ENCODE peak calls at places on chromosome 14, in nine cellular contexts. One of them, this sample, is unnamed.

GRCh38 chr14:46490150-46490769 is 161.3 kb downstream of the RPL10L start:
- DNase-seq in A549: peak
- DNase-seq in GM13977: peak
- DNase-seq in tibial artery: no peak
- DNase-seq in SK-N-SH: no peak
- DNase-seq in foreskin keratinocyte: peak
- DNase-seq in BE2C: peak
- DNase-seq in left lung: no peak
- DNase-seq in Caco-2: peak
- DNase-seq in this sample: peak

GRCh38 chr14:75125617-75126016 is 1.2 kb downstream of the NEK9 start:
- DNase-seq in A549: peak
- DNase-seq in GM13977: no peak
- DNase-seq in tibial artery: no peak
- DNase-seq in SK-N-SH: peak
- DNase-seq in foreskin keratinocyte: peak
- DNase-seq in BE2C: no peak
- DNase-seq in left lung: no peak
- DNase-seq in Caco-2: no peak
- DNase-seq in this sample: no peak

GRCh38 chr14:104399432-104400155 is 180.0 kb upstream of the C14orf180 start:
- DNase-seq in A549: no peak
- DNase-seq in GM13977: no peak
- DNase-seq in tibial artery: no peak
- DNase-seq in SK-N-SH: peak
- DNase-seq in foreskin keratinocyte: no peak
- DNase-seq in BE2C: peak
- DNase-seq in left lung: no peak
- DNase-seq in Caco-2: no peak
- DNase-seq in this sample: no peak

GRCh38 chr14:65073605-65074201 is 28.6 kb downstream of the MAX start:
- DNase-seq in A549: no peak
- DNase-seq in GM13977: no peak
- DNase-seq in tibial artery: no peak
- DNase-seq in SK-N-SH: no peak
- DNase-seq in foreskin keratinocyte: no peak
- DNase-seq in BE2C: no peak
- DNase-seq in left lung: no peak
- DNase-seq in Caco-2: no peak
- DNase-seq in this sample: no peak

GRCh38 chr14:75059642-75060041 is 4.2 kb downstream of the ACYP1 start:
- DNase-seq in A549: no peak
- DNase-seq in GM13977: no peak
- DNase-seq in tibial artery: no peak
- DNase-seq in SK-N-SH: no peak
- DNase-seq in foreskin keratinocyte: peak
- DNase-seq in BE2C: no peak
- DNase-seq in left lung: no peak
- DNase-seq in Caco-2: no peak
- DNase-seq in this sample: no peak

GRCh38 chr14:87175175-87175574 is 817.8 kb downstream of the GALC start:
- DNase-seq in A549: no peak
- DNase-seq in GM13977: no peak
- DNase-seq in tibial artery: no peak
- DNase-seq in SK-N-SH: no peak
- DNase-seq in foreskin keratinocyte: no peak
- DNase-seq in BE2C: no peak
- DNase-seq in left lung: no peak
- DNase-seq in Caco-2: no peak
- DNase-seq in this sample: no peak

GRCh38 chr14:25942090-25942489 is 655.7 kb downstream of the NOVA1 start:
- DNase-seq in A549: no peak
- DNase-seq in GM13977: no peak
- DNase-seq in tibial artery: no peak
- DNase-seq in SK-N-SH: no peak
- DNase-seq in foreskin keratinocyte: no peak
- DNase-seq in BE2C: no peak
- DNase-seq in left lung: no peak
- DNase-seq in Caco-2: no peak
- DNase-seq in this sample: no peak

GRCh38 chr14:35215110-35215872 is 76.9 kb upstream of the PSMA6 start:
- DNase-seq in A549: peak
- DNase-seq in GM13977: peak
- DNase-seq in tibial artery: no peak
- DNase-seq in SK-N-SH: no peak
- DNase-seq in foreskin keratinocyte: no peak
- DNase-seq in BE2C: no peak
- DNase-seq in left lung: no peak
- DNase-seq in Caco-2: peak
- DNase-seq in this sample: no peak

GRCh38 chr14:105537580-105538474 is 11.4 kb downstream of the TMEM121 start:
- DNase-seq in A549: no peak
- DNase-seq in GM13977: peak
- DNase-seq in tibial artery: no peak
- DNase-seq in SK-N-SH: peak
- DNase-seq in foreskin keratinocyte: no peak
- DNase-seq in BE2C: peak
- DNase-seq in left lung: peak
- DNase-seq in Caco-2: peak
- DNase-seq in this sample: peak

GRCh38 chr14:94373708-94374107 is 14.7 kb downstream of the SERPINA1 start:
- DNase-seq in A549: peak
- DNase-seq in GM13977: no peak
- DNase-seq in tibial artery: peak
- DNase-seq in SK-N-SH: no peak
- DNase-seq in foreskin keratinocyte: peak
- DNase-seq in BE2C: no peak
- DNase-seq in left lung: no peak
- DNase-seq in Caco-2: no peak
- DNase-seq in this sample: no peak

GRCh38 chr14:39034481-39035296 is 68.3 kb downstream of the SEC23A start:
- DNase-seq in A549: peak
- DNase-seq in GM13977: no peak
- DNase-seq in tibial artery: no peak
- DNase-seq in SK-N-SH: peak
- DNase-seq in foreskin keratinocyte: no peak
- DNase-seq in BE2C: peak
- DNase-seq in left lung: no peak
- DNase-seq in Caco-2: no peak
- DNase-seq in this sample: no peak
- TF ChIP-seq CTCF in A549: peak
- TF ChIP-seq CTCF in GM13977: no peak
- TF ChIP-seq CTCF in tibial artery: no peak
- TF ChIP-seq CTCF in SK-N-SH: peak
- TF ChIP-seq CTCF in foreskin keratinocyte: peak
- TF ChIP-seq CTCF in BE2C: peak
- TF ChIP-seq CTCF in left lung: no peak
- TF ChIP-seq CTCF in Caco-2: peak
- TF ChIP-seq CTCF in this sample: no peak

GRCh38 chr14:60079723-60080122 is 12.0 kb upstream of the PCNX4 start:
- DNase-seq in A549: no peak
- DNase-seq in GM13977: no peak
- DNase-seq in tibial artery: no peak
- DNase-seq in SK-N-SH: no peak
- DNase-seq in foreskin keratinocyte: no peak
- DNase-seq in BE2C: no peak
- DNase-seq in left lung: no peak
- DNase-seq in Caco-2: no peak
- DNase-seq in this sample: no peak
- TF ChIP-seq CTCF in A549: no peak
- TF ChIP-seq CTCF in GM13977: no peak
- TF ChIP-seq CTCF in tibial artery: no peak
- TF ChIP-seq CTCF in SK-N-SH: no peak
- TF ChIP-seq CTCF in foreskin keratinocyte: peak
- TF ChIP-seq CTCF in BE2C: peak
- TF ChIP-seq CTCF in left lung: no peak
- TF ChIP-seq CTCF in Caco-2: peak
- TF ChIP-seq CTCF in this sample: no peak

GRCh38 chr14:38053684-38054083 is 154.0 kb upstream of the SSTR1 start:
- DNase-seq in A549: no peak
- DNase-seq in GM13977: no peak
- DNase-seq in tibial artery: no peak
- DNase-seq in SK-N-SH: no peak
- DNase-seq in foreskin keratinocyte: no peak
- DNase-seq in BE2C: no peak
- DNase-seq in left lung: no peak
- DNase-seq in Caco-2: no peak
- DNase-seq in this sample: no peak

GRCh38 chr14:38056270-38056669 is 151.4 kb upstream of the SSTR1 start:
- DNase-seq in A549: no peak
- DNase-seq in GM13977: no peak
- DNase-seq in tibial artery: no peak
- DNase-seq in SK-N-SH: no peak
- DNase-seq in foreskin keratinocyte: no peak
- DNase-seq in BE2C: peak
- DNase-seq in left lung: no peak
- DNase-seq in Caco-2: no peak
- DNase-seq in this sample: no peak
- TF ChIP-seq CTCF in A549: no peak
- TF ChIP-seq CTCF in GM13977: no peak
- TF ChIP-seq CTCF in tibial artery: no peak
- TF ChIP-seq CTCF in SK-N-SH: no peak
- TF ChIP-seq CTCF in foreskin keratinocyte: no peak
- TF ChIP-seq CTCF in BE2C: peak
- TF ChIP-seq CTCF in left lung: no peak
- TF ChIP-seq CTCF in Caco-2: no peak
- TF ChIP-seq CTCF in this sample: no peak

DNA sequence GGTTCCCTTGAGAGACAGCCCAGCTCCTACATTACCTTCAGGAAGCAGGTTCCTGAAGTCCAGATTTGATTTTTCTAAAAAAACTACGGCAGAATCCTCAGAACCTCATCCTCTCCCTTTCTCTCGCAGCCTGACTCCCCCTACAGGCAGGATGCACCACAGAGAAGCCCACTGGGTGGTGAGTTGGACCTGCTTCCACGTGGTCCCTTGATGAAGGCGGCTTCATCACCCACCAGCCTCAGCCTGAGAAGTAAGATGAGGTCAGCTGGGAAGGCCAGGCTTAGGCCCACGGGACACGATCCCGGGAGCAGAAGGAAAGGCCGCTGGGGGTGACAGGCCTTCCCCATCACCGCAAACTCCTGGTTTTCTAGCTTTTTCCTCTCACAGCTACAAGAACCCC is 83.0 kb downstream of the ACTN1 start:
- DNase-seq in A549: no peak
- DNase-seq in GM13977: no peak
- DNase-seq in tibial artery: no peak
- DNase-seq in SK-N-SH: no peak
- DNase-seq in foreskin keratinocyte: no peak
- DNase-seq in BE2C: no peak
- DNase-seq in left lung: no peak
- DNase-seq in Caco-2: no peak
- DNase-seq in this sample: no peak
- TF ChIP-seq CTCF in A549: peak
- TF ChIP-seq CTCF in GM13977: peak
- TF ChIP-seq CTCF in tibial artery: peak
- TF ChIP-seq CTCF in SK-N-SH: peak
- TF ChIP-seq CTCF in foreskin keratinocyte: peak
- TF ChIP-seq CTCF in BE2C: peak
- TF ChIP-seq CTCF in left lung: no peak
- TF ChIP-seq CTCF in Caco-2: peak
- TF ChIP-seq CTCF in this sample: no peak

DNA sequence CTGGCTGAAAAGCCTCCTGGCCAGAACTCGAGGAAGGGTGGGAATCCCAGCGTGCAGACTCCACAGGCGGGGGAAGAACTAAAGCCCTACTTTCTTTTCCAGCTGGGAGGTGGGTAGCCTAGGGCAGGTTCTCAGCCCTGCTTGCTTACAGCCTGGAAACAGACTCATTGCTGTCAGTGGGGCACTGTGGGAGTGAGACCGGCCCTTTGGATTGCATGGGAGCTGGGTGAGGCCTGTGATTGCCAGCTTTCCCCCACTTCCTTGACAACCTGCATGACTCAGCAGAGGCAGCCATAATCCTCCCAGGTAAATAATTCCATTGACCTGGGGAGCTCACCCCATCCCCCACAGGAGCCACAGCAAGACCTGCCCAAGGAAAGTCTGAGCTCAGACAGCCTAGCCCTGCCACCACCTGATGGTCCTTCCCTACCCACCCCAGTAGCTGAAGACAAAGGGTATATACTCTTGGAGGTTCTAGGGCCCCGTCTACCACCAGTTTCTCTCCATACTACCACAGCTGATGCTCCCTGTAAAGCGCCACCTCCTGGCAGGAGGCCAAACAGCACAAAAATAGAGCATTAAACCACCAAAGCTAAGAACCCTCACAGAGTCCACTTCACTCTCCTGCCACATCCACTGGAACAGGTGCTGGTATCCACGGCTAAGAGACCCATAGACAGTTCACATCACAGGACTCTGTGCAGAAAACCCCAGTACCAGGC is 294.1 kb downstream of the SEC23A start:
- DNase-seq in A549: peak
- DNase-seq in GM13977: no peak
- DNase-seq in tibial artery: no peak
- DNase-seq in SK-N-SH: no peak
- DNase-seq in foreskin keratinocyte: peak
- DNase-seq in BE2C: no peak
- DNase-seq in left lung: no peak
- DNase-seq in Caco-2: peak
- DNase-seq in this sample: peak
- TF ChIP-seq CTCF in A549: no peak
- TF ChIP-seq CTCF in GM13977: no peak
- TF ChIP-seq CTCF in tibial artery: no peak
- TF ChIP-seq CTCF in SK-N-SH: no peak
- TF ChIP-seq CTCF in foreskin keratinocyte: peak
- TF ChIP-seq CTCF in BE2C: peak
- TF ChIP-seq CTCF in left lung: no peak
- TF ChIP-seq CTCF in Caco-2: no peak
- TF ChIP-seq CTCF in this sample: no peak

DNA sequence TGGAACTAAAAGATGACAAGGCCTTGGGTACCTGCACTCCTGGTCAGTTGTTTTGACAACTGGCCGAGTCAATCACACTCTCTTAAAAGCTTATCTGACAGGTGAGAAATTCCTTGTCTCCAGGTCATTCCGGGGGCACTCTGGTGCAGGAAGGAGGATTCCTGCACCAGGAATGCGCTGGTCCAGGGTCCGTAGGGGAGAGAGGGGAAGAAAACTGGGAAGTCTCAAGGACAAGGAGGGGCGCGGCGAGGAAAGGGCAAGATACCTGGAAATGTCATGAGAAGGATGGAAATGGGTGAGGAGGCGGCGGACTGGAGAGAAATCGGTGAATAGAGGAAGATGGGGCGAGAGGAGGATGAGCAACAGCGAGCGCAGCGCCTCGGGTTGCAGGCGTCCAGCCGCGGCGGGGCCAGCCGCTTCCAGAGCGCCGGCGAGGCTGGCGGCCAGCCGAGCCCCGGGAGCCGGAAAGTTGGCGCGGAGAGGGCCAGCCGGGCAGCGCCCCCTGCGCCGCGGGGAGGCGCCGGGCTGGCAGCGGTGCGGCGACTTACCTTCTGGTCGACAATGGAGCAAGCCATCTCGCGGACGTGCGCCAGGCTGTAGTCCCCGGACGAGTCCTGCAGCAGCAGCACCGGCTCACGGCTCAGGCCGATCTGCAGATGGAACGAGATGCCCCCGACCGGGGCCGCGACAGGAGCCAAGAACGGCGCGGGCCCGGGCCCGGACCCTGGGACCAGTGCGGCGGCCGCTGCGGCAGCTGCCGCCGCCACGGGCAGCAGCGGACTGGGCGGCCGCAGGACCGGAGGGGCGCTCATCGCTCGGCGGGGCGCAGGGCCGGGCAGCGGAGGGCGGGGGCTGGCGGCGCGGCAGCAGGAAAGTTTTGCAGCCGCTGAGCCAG is 699 bp downstream of the PRKD1 start:
- DNase-seq in A549: peak
- DNase-seq in GM13977: peak
- DNase-seq in tibial artery: peak
- DNase-seq in SK-N-SH: peak
- DNase-seq in foreskin keratinocyte: no peak
- DNase-seq in BE2C: peak
- DNase-seq in left lung: peak
- DNase-seq in Caco-2: peak
- DNase-seq in this sample: no peak
- TF ChIP-seq CTCF in A549: peak
- TF ChIP-seq CTCF in GM13977: no peak
- TF ChIP-seq CTCF in tibial artery: no peak
- TF ChIP-seq CTCF in SK-N-SH: peak
- TF ChIP-seq CTCF in foreskin keratinocyte: peak
- TF ChIP-seq CTCF in BE2C: no peak
- TF ChIP-seq CTCF in left lung: no peak
- TF ChIP-seq CTCF in Caco-2: no peak
- TF ChIP-seq CTCF in this sample: no peak

This sample was measured in activated CD8-positive, alpha-beta T cell treated with anti-CD3 and anti-CD28 coated beads for 36 hours.